ENCODE peak calls at places on chromosomes 13 and 19, in seven cellular contexts. E, D, I, L, V, K and T are unnamed samples. For H3K4me1, the result is how much of the 10 kb centered on the place peaks cover.

GRCh38 chr13:34762312-34762711 is 179.8 kb upstream of the NBEA start:
- DNase-seq in D (no peak), L (no peak), V (no peak), E (no peak), K (peak), I (no peak), T (no peak)

GRCh38 chr13:93847162-93847561 is 620.6 kb downstream of the GPC6 start:
- DNase-seq in E (no peak), D (no peak), V (no peak), L (no peak), I (no peak), K (peak), T (no peak)

GRCh38 chr19:15114153-15114540 is 6.9 kb downstream of the SYDE1 start:
- DNase-seq in I (no peak), D (no peak), E (no peak), L (no peak), V (no peak), K (peak), T (no peak)

GRCh38 chr19:14979136-14979497 is 547 bp downstream of the SLC1A6 start:
- DNase-seq in L (no peak), K (no peak), E (no peak), I (no peak), D (peak), V (no peak), T (no peak)

GRCh38 chr19:6343462-6343861 is 10.1 kb upstream of the ACER1 start:
- DNase-seq in I (no peak), L (no peak), V (no peak), E (no peak), D (no peak), K (no peak), T (no peak)

GRCh38 chr19:4059931-4060620 is 6.6 kb downstream of the ZBTB7A start:
- DNase-seq in K (no peak), I (no peak), D (no peak), V (peak), L (peak), E (peak), T (peak)

GRCh38 chr19:45866400-45867176 is 2.5 kb downstream of the FOXA3 start:
- DNase-seq in E (no peak), D (no peak), I (no peak), L (no peak), K (no peak), V (no peak), T (no peak)

GRCh38 chr13:94435604-94436226 is 43.8 kb downstream of the DCT start:
- DNase-seq in L (no peak), I (no peak), E (no peak), K (peak), V (no peak), D (peak), T (no peak)

GRCh38 chr19:35869327-35870123 is 1.2 kb downstream of the APLP1 start:
- DNase-seq in D (peak), L (peak), I (no peak), V (peak), K (peak), E (peak), T (peak)

GRCh38 chr19:55486043-55486970 is 1.3 kb downstream of the NAT14 start:
- DNase-seq in I (no peak), E (no peak), D (no peak), V (peak), K (no peak), L (peak), T (no peak)

GRCh38 chr13:56700324-56700723 is 440.4 kb upstream of the PRR20A start:
- DNase-seq in E (no peak), V (no peak), K (no peak), I (no peak), D (no peak), L (no peak), T (no peak)

GRCh38 chr13:93727301-93728141 is 500.9 kb downstream of the GPC6 start:
- DNase-seq in K (peak), D (no peak), I (no peak), V (no peak), E (no peak), L (no peak), T (no peak)

GRCh38 chr19:3346677-3347353 is 19.6 kb upstream of the NFIC start:
- DNase-seq in V (peak), L (peak), E (no peak), D (no peak), I (no peak), K (peak), T (peak)

GRCh38 chr13:31048521-31048920 is 113.2 kb downstream of the HSPH1 start:
- DNase-seq in I (no peak), E (no peak), D (peak), L (no peak), V (no peak), K (no peak), T (no peak)

GRCh38 chr13:30142502-30143211 is 164.7 kb downstream of the KATNAL1 start:
- DNase-seq in K (peak), E (no peak), I (peak), V (peak), L (peak), D (no peak), T (no peak)

GRCh38 chr13:45231722-45232121 is 30.9 kb upstream of the KCTD4 start:
- DNase-seq in I (no peak), V (no peak), D (no peak), K (peak), L (no peak), E (no peak), T (no peak)

GRCh38 chr13:44196186-44196751 is 177.4 kb upstream of the SERP2 start:
- DNase-seq in E (no peak), K (no peak), I (no peak), D (no peak), L (no peak), V (no peak), T (no peak)

GRCh38 chr13:64073203-64073602 is 2657.6 kb upstream of the PCDH20 start:
- DNase-seq in V (no peak), I (no peak), D (no peak), E (no peak), K (no peak), L (no peak), T (no peak)

GRCh38 chr19:29967623-29968022 is 25.6 kb downstream of the URI1 start:
- DNase-seq in D (no peak), I (no peak), E (no peak), V (no peak), L (no peak), K (peak), T (no peak)

GRCh38 chr13:72290962-72291681 is 424.1 kb upstream of the DACH1 start:
- DNase-seq in E (no peak), L (no peak), V (no peak), D (no peak), K (peak), I (peak), T (no peak)

DNA sequence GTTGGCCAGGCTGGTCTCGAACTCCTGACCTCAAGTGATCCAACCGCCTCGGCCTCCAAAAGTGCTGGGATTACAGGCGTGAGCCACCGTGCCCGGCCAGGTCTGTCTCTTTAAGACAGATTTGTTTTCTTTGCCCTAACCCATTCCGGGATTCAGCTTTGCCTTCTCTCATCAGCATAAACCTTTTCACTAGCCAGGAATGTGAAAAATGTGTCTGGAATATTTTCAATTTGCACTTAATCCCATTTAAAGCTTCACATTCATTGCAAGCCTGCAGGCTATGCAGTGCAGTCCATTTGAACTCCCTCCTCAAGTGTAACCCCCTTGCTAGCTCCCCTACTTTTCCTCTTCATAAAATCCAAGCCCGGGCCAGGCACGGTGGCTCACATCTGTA is 880 bp upstream of the TMEM160 start:
- DNase-seq in V (no peak), L (no peak), I (peak), K (no peak), E (no peak), D (peak), T (no peak)
- H3K4me3 ChIP-seq in V (no peak), L (peak), I (peak), K (no peak), E (no peak), D (peak), T (peak)

GRCh38 chr19:40255619-40256166 is 29.2 kb upstream of the CCNP start:
- DNase-seq in D (no peak), K (no peak), I (no peak), L (no peak), E (no peak), V (no peak), T (peak)

GRCh38 chr19:40251991-40252390 is 25.5 kb upstream of the CCNP start:
- DNase-seq in I (no peak), E (no peak), K (no peak), V (no peak), L (no peak), D (no peak), T (no peak)

GRCh38 chr19:40252395-40252794 is 25.9 kb upstream of the CCNP start:
- DNase-seq in V (no peak), E (no peak), K (no peak), L (no peak), I (no peak), D (no peak), T (no peak)

GRCh38 chr19:40254714-40255418 is 28.4 kb upstream of the CCNP start:
- DNase-seq in K (no peak), I (no peak), L (no peak), V (no peak), E (no peak), D (no peak), T (peak)

DNA sequence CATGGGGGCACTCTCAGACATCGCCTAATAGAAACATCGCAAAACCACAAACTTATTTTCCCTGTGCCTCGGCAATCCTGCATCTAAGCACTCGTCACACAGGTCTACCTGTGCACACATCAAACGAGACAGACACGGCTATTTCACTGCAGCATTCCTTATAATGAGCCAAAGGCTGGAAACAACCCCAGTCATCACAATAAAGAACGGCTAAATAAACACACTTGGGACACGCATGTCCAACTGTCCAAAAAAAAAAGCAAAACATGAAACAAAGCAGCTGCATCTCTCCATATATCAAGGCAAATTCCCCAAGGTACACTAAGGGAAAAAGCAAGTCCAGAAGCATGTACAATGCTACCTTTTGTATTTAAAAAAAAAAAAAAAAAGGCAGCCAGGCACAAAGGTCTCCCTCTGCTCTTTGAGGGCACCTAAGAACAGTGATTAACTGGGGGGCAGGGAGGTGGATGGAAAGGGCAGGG is 27.2 kb upstream of the CCNP start:
- DNase-seq in I (no peak), D (no peak), E (no peak), L (no peak), K (no peak), V (no peak), T (no peak)
- H3K4me1 ChIP-seq in I (under half), D (under half), E (under half), L (under half), K (under half), V (under half), T (under half)

GRCh38 chr13:75759531-75759930 is 123.4 kb downstream of the LMO7 start:
- DNase-seq in L (no peak), E (no peak), D (no peak), K (no peak), I (no peak), V (no peak), T (no peak)

GRCh38 chr13:75762066-75762937 is 126.2 kb downstream of the LMO7 start:
- DNase-seq in V (no peak), D (no peak), I (peak), E (no peak), K (peak), L (no peak), T (no peak)

GRCh38 chr13:75762967-75763366 is 126.8 kb downstream of the LMO7 start:
- DNase-seq in D (no peak), E (no peak), V (no peak), K (no peak), L (no peak), I (no peak), T (no peak)

GRCh38 chr13:75761373-75761772 is 125.2 kb downstream of the LMO7 start:
- DNase-seq in V (no peak), L (no peak), D (no peak), K (peak), E (no peak), I (no peak), T (no peak)

DNA sequence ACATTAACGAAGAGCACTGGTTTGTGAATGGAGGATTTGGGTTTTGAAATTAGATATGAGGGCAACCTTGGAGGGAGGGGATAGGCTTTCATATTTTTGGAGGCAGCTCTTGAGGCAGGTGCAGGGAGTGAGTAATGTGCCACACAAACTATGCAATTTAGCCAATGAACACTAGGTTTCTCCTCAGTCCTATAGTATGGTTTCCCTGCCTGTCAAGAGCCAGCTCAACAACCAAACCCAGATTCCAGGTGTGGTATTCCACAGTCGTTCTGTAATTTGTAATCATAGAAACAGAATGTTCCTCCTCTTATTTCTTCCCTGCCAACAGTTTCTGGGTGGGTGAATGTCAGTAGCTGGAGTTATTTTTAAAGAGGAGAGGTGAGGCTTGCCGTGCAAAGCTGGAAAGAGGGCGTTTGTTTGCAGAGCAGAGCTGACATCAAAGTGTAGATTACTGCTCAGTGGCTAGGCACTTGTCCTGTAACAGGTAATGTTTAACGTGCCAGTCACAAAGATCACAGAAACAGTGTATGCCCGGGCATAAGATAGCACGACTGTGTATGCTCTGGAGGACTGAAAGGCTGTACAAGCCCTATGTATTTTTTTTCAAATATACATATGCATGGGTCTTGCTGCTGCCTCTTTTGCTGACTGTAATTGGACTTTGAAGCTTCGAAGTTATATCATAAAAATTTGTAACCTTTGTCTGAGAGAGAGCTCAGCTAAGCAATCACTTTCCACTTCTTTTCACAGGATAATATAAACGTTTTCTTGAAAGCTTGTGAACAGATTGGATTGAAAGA is 124.3 kb downstream of the LMO7 start:
- DNase-seq in K (peak), E (no peak), I (peak), D (no peak), V (no peak), L (peak), T (no peak)
- H3K4me3 ChIP-seq in K (peak), E (peak), I (peak), D (no peak), V (peak), L (peak), T (peak)

DNA sequence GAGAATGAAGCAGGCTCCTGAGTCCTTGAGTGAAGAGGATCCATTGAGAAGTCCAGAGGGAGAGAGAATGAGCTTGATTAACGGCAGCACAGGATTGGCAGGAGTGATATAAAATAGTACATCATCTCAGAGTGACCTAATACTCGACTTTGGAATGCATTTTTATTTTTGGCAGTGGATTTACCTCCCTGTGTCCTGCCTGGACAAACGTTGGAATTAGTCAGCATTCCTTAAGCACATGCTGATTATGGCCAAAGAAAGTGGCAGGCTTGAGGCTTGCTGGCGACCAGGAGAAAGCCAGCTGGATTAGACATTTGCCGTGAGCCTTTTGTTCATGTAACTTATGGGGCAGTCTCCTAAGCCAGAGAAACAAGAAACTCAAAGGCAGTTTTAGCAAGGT is 22.9 kb downstream of the LRCH1 start:
- DNase-seq in I (no peak), L (no peak), K (peak), D (peak), V (no peak), E (no peak), T (no peak)
- H3K4me1 ChIP-seq in I (under half), L (under half), K (under half), D (under half), V (under half), E (under half), T (half or more)

DNA sequence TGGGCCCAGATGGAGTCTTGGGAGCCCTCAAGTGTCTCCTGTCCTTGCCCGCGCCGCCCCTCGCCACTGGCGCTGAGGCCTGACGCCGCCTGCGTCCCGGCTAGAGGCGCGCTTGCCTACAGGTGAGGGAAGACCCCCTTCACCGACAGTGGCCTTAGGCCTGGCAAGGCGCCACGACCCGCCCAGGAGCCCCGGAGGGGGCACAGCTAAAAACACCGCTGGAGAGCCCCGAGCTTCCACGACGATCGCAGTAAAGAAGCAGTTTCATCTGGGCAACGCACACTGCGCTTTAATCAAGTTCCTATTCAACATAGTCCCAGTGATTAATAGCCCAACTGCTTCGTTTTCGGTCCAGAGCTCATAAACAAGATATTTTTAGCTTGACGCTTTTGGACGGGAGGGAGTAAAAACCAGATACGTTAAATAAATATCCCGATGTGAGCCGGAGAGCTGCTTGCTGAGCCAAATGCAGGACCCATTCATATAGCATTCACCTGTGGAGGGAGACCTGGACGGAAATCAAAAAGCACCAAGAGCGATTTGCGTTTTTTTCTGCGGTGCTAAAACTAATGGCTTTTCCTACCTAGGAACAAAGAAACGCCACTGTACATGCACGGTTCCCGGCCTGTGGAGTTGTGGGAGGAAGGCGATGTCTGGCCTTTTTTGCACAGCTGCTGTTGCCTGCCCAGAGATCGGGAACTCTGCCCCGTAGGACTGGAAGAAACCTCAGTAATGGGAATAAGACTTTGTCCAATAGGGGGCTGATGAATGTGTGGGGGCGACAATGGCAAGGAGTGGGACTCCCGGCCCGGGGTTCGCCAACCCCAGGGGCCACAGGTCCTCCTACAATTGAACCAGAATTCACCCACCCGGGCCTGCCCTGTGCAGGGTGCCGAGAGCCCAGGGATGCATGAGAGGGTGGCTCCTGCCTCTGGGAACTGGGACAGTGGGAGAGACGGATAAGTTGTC is 1.7 kb upstream of the CEBPA start:
- DNase-seq in V (peak), D (no peak), I (no peak), E (no peak), L (peak), K (peak), T (no peak)
- H3K4me3 ChIP-seq in V (peak), D (peak), I (no peak), E (peak), L (peak), K (no peak), T (peak)

DNA sequence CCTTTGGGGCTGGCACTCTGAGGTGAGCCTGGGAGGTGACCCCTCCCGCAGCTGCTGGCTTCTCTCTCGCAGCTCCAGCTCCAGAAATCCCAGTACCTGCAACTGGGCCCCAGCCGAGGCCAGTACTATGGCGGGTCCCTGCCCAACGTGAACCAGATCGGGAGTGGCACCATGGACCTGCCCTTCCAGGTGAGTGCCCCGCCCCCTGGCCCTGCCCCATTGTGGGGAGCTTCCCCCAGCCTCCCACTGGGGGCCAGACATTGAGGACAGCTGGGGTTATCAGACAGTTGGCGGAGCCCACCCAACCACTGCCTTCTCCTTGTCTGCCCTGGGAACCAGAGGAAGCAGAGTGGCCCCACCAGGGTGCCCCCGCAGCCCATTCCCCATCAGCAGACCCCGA is 48.3 kb downstream of the COMP start:
- DNase-seq in I (no peak), V (no peak), L (no peak), E (no peak), K (no peak), D (no peak), T (no peak)
- H3K4me1 ChIP-seq in I (under half), V (under half), L (under half), E (under half), K (under half), D (under half), T (under half)

GRCh38 chr13:106350208-106350607 is 185.3 kb downstream of the EFNB2 start:
- DNase-seq in D (no peak), K (no peak), I (no peak), E (no peak), L (no peak), V (no peak), T (no peak)

GRCh38 chr13:106344318-106344717 is 191.1 kb downstream of the EFNB2 start:
- DNase-seq in V (no peak), E (no peak), K (no peak), I (no peak), D (no peak), L (no peak), T (no peak)

GRCh38 chr13:106348032-106348431 is 187.4 kb downstream of the EFNB2 start:
- DNase-seq in V (no peak), L (no peak), I (peak), D (peak), E (no peak), K (peak), T (no peak)

GRCh38 chr13:106352850-106353249 is 182.6 kb downstream of the EFNB2 start:
- DNase-seq in E (no peak), D (no peak), V (no peak), I (no peak), K (peak), L (no peak), T (no peak)

GRCh38 chr13:106349080-106349841 is 186.2 kb downstream of the EFNB2 start:
- DNase-seq in I (peak), D (peak), V (no peak), L (no peak), K (no peak), E (no peak), T (peak)
- H3K4me3 ChIP-seq in I (peak), D (peak), V (peak), L (peak), K (no peak), E (no peak), T (peak)